ENCODE peak calls at places on chromosomes 16 and 17, in eight cellular contexts. X is effector memory CD8-positive, alpha-beta T cell; C is A172; B is tibial artery; Q is T-helper 9 cell; R is thoracic aorta; T is stimulated activated CD8-positive, alpha-beta memory T cell treated with anti-CD3 and anti-CD28 coated beads, Interleukin-7, amount 100 ng/mL, for 24 hours; G is GM04503. S is an unnamed sample.

GRCh38 chr16:31480851-31481250 is 2.1 kb upstream of the SLC5A2 start:
- DNase-seq in X (no peak), C (no peak), B (peak), Q (no peak), R (no peak), T (no peak), G (no peak), S (no peak)

GRCh38 chr17:28334666-28335200 is 539 bp downstream of the IFT20 start:
- DNase-seq in X (no peak), C (no peak), B (no peak), Q (no peak), R (no peak), T (no peak), G (no peak), S (no peak)

GRCh38 chr17:47968836-47969235 is 2.1 kb upstream of the CDK5RAP3 start:
- DNase-seq in X (no peak), C (no peak), B (no peak), Q (no peak), R (no peak), T (no peak), G (no peak), S (no peak)

GRCh38 chr17:72476134-72476533 is 355.3 kb downstream of the SOX9 start:
- DNase-seq in X (no peak), C (no peak), B (no peak), Q (no peak), R (no peak), T (no peak), G (no peak), S (no peak)

GRCh38 chr17:35934760-35935159 is 4.2 kb upstream of the RDM1 start:
- DNase-seq in X (no peak), C (no peak), B (no peak), Q (no peak), R (no peak), T (no peak), G (no peak), S (no peak)

GRCh38 chr17:75504347-75505151 is 10.8 kb downstream of the CASKIN2 start:
- DNase-seq in X (peak), C (no peak), B (no peak), Q (no peak), R (no peak), T (no peak), G (no peak), S (no peak)

GRCh38 chr16:31130899-31131298 is 4.6 kb downstream of the PRSS8 start:
- DNase-seq in X (no peak), C (no peak), B (no peak), Q (no peak), R (no peak), T (no peak), G (no peak), S (no peak)

GRCh38 chr17:76641501-76641900 is 2.1 kb downstream of the ST6GALNAC1 start:
- DNase-seq in X (no peak), C (no peak), B (no peak), Q (no peak), R (no peak), T (no peak), G (no peak), S (no peak)

GRCh38 chr16:68784226-68784625 is 47.1 kb downstream of the CDH1 start:
- DNase-seq in X (no peak), C (no peak), B (no peak), Q (no peak), R (no peak), T (no peak), G (no peak), S (no peak)

GRCh38 chr16:16143038-16143763 is 80.1 kb downstream of the ABCC6 start:
- DNase-seq in X (no peak), C (peak), B (no peak), Q (no peak), R (no peak), T (no peak), G (no peak), S (no peak)

GRCh38 chr16:80654094-80654862 is 113.5 kb downstream of the DYNLRB2 start:
- DNase-seq in X (no peak), C (no peak), B (no peak), Q (no peak), R (no peak), T (no peak), G (no peak), S (no peak)

GRCh38 chr16:66774981-66775380 is 23.6 kb upstream of the DYNC1LI2 start:
- DNase-seq in X (no peak), C (no peak), B (no peak), Q (no peak), R (no peak), T (no peak), G (no peak), S (no peak)

GRCh38 chr16:84532299-84532724 is 27.9 kb upstream of the MEAK7 start:
- DNase-seq in X (no peak), C (peak), B (peak), Q (no peak), R (peak), T (no peak), G (peak), S (peak)

GRCh38 chr17:7883781-7884386 is 4.7 kb upstream of the CHD3 start:
- DNase-seq in X (peak), C (peak), B (no peak), Q (no peak), R (no peak), T (no peak), G (no peak), S (no peak)

GRCh38 chr17:16398270-16399267 is 16.8 kb upstream of the TRPV2 start:
- DNase-seq in X (no peak), C (no peak), B (no peak), Q (no peak), R (no peak), T (no peak), G (no peak), S (no peak)

GRCh38 chr16:86993426-86994110 is 323.6 kb downstream of the C16orf95 start:
- DNase-seq in X (no peak), C (no peak), B (no peak), Q (no peak), R (no peak), T (no peak), G (no peak), S (no peak)

GRCh38 chr16:79004281-79004680 is 596.3 kb downstream of the MAF start:
- DNase-seq in X (no peak), C (no peak), B (no peak), Q (no peak), R (no peak), T (no peak), G (no peak), S (no peak)

GRCh38 chr17:46182961-46183360 is 10.3 kb downstream of the KANSL1 start:
- DNase-seq in X (no peak), C (no peak), B (no peak), Q (no peak), R (no peak), T (no peak), G (no peak), S (no peak)

GRCh38 chr17:46171939-46172338 is 21.3 kb downstream of the KANSL1 start:
- DNase-seq in X (no peak), C (no peak), B (no peak), Q (no peak), R (no peak), T (no peak), G (no peak), S (no peak)

GRCh38 chr17:35768796-35769195 is 8.1 kb downstream of the C17orf50 start:
- DNase-seq in X (no peak), C (no peak), B (no peak), Q (no peak), R (no peak), T (no peak), G (no peak), S (no peak)

GRCh38 chr16:87161822-87162676 is 155.1 kb downstream of the C16orf95 start:
- DNase-seq in X (no peak), C (no peak), B (no peak), Q (no peak), R (no peak), T (no peak), G (no peak), S (no peak)

GRCh38 chr17:59508999-59509398 is 56.4 kb upstream of the DHX40 start:
- DNase-seq in X (no peak), C (no peak), B (no peak), Q (no peak), R (no peak), T (no peak), G (no peak), S (no peak)

GRCh38 chr17:77609553-77610517 is 348.7 kb upstream of the TNRC6C start:
- DNase-seq in X (peak), C (no peak), B (peak), Q (peak), R (no peak), T (peak), G (no peak), S (no peak)

GRCh38 chr16:48831081-48831722 is 221.2 kb upstream of the N4BP1 start:
- DNase-seq in X (no peak), C (no peak), B (no peak), Q (no peak), R (no peak), T (no peak), G (no peak), S (no peak)

GRCh38 chr17:39925282-39926134 is 1.9 kb downstream of the ORMDL3 start:
- DNase-seq in X (no peak), C (no peak), B (no peak), Q (no peak), R (no peak), T (no peak), G (no peak), S (no peak)

GRCh38 chr17:7476951-7477350 is 2.5 kb downstream of the ZBTB4 start:
- DNase-seq in X (no peak), C (no peak), B (no peak), Q (no peak), R (no peak), T (no peak), G (no peak), S (no peak)

GRCh38 chr17:74736423-74737298 is at the start of gene RAB37:
- DNase-seq in X (peak), C (no peak), B (no peak), Q (peak), R (no peak), T (no peak), G (no peak), S (no peak)

GRCh38 chr17:14214271-14214670 is 22.4 kb downstream of the CDRT15 start:
- DNase-seq in X (no peak), C (no peak), B (no peak), Q (no peak), R (no peak), T (no peak), G (peak), S (no peak)

GRCh38 chr17:76458580-76459490 is 5.9 kb upstream of the UBE2O start:
- DNase-seq in X (no peak), C (peak), B (no peak), Q (no peak), R (no peak), T (no peak), G (no peak), S (no peak)

GRCh38 chr16:52491216-52491615 is 55.7 kb downstream of the TOX3 start:
- DNase-seq in X (no peak), C (no peak), B (no peak), Q (no peak), R (no peak), T (no peak), G (no peak), S (no peak)

GRCh38 chr17:55833311-55833710 is 82.5 kb downstream of the PCTP start:
- DNase-seq in X (no peak), C (no peak), B (no peak), Q (no peak), R (no peak), T (no peak), G (peak), S (no peak)

GRCh38 chr17:48194097-48194550 is 86.6 kb downstream of the SNX11 start:
- DNase-seq in X (no peak), C (peak), B (no peak), Q (no peak), R (no peak), T (no peak), G (peak), S (no peak)

GRCh38 chr17:31469959-31470358 is 78.5 kb downstream of the RAB11FIP4 start:
- DNase-seq in X (no peak), C (no peak), B (no peak), Q (no peak), R (no peak), T (no peak), G (no peak), S (no peak)

GRCh38 chr17:54749157-54749556 is 151.5 kb upstream of the TOM1L1 start:
- DNase-seq in X (no peak), C (no peak), B (no peak), Q (no peak), R (no peak), T (no peak), G (no peak), S (no peak)